ENCODE peak calls at places on chromosomes 11 and 22, in nine cellular contexts. V, K, S, Y, J, G, I, A and U are unnamed samples.

GRCh38 chr11:123429336-123429735 is 733 bp upstream of the GRAMD1B start:
- DNase-seq in S (no peak), V (no peak), J (no peak), Y (no peak), I (peak; percentile 30), A (no peak), K (no peak), G (no peak), U (no peak)

GRCh38 chr22:46002757-46003270 is 25.9 kb upstream of the WNT7B start:
- DNase-seq in S (no peak), V (no peak), Y (no peak), J (no peak), G (peak; percentile 38), I (peak; percentile 78), K (no peak), A (peak; percentile 45), U (no peak)

GRCh38 chr22:46083383-46084350 is 66.7 kb upstream of the PPARA start:
- DNase-seq in I (no peak), V (no peak), J (no peak), K (no peak), G (no peak), A (peak; percentile 32), Y (no peak), S (no peak), U (no peak)

GRCh38 chr22:49958961-49959781 is 1.4 kb upstream of the PIM3 start:
- DNase-seq in V (no peak), Y (no peak), K (no peak), J (no peak), S (no peak), I (no peak), G (no peak), A (peak; percentile 50), U (no peak)

GRCh38 chr11:118213774-118214173 is 11.0 kb downstream of the JAML start:
- DNase-seq in A (no peak), J (no peak), S (no peak), G (no peak), I (no peak), V (no peak), Y (no peak), K (no peak), U (no peak)

GRCh38 chr11:120746836-120747609 is 235.5 kb downstream of the GRIK4 start:
- DNase-seq in Y (no peak), I (no peak), V (peak; percentile 78), S (no peak), K (peak; percentile 60), G (peak; percentile 18), A (no peak), J (no peak), U (peak; percentile 79)

GRCh38 chr11:126083829-126084607 is 21.4 kb upstream of the CDON start:
- DNase-seq in S (peak; percentile 19), G (no peak), K (peak; percentile 89), J (no peak), A (no peak), V (peak; percentile 27), I (no peak), Y (no peak), U (peak; percentile 96)

GRCh38 chr11:67615455-67616430 is 9.0 kb downstream of the NDUFV1 start:
- DNase-seq in Y (no peak), J (peak; percentile 50), V (no peak), I (no peak), K (no peak), G (peak; percentile 24), A (peak; percentile 65), S (peak; percentile 64), U (no peak)